ENCODE peak calls at places on chromosomes 4 and X, in four cellular contexts. M, G, A and K are unnamed samples.

GRCh38 chrX:65607070-65607742 is 60.2 kb upstream of the MSN start:
- DNase-seq in G (no peak), M (no peak), A (no peak), K (no peak)

GRCh38 chr4:25313194-25313895 is 771 bp downstream of the ZCCHC4 start:
- DNase-seq in A (no peak), M (no peak), G (peak; percentile 25), K (no peak)

GRCh38 chr4:140367738-140368137 is 5.7 kb upstream of the SCOC start:
- DNase-seq in A (no peak), G (no peak), M (no peak), K (no peak)

GRCh38 chr4:177287298-177287697 is 22.4 kb upstream of the NEIL3 start:
- DNase-seq in A (no peak), G (no peak), M (no peak), K (no peak)

GRCh38 chr4:68249434-68249833 is 3.9 kb upstream of the TMPRSS11B start:
- DNase-seq in A (no peak), G (no peak), M (no peak), K (no peak)

GRCh38 chr4:82491251-82491960 is 61.0 kb downstream of the ENOPH1 start:
- DNase-seq in A (no peak), G (no peak), M (no peak), K (no peak)

GRCh38 chr4:69830529-69831269 is 29.2 kb downstream of the SULT1E1 start:
- DNase-seq in M (no peak), A (no peak), G (peak; percentile 81), K (no peak)

GRCh38 chrX:154595559-154595958 is 10.6 kb downstream of the CTAG1A start:
- DNase-seq in A (no peak), G (no peak), M (no peak), K (no peak)

GRCh38 chr4:76897522-76898384 is at the start of gene SOWAHB:
- DNase-seq in M (no peak), A (no peak), G (peak; percentile 40), K (peak; percentile 41)

GRCh38 chr4:42412251-42412650 is 15.0 kb downstream of the SHISA3 start:
- DNase-seq in A (no peak), G (no peak), M (no peak), K (no peak)

GRCh38 chrX:48835524-48836329 is at the start of gene PCSK1N:
- DNase-seq in G (peak; percentile 88), M (no peak), A (no peak), K (no peak)

GRCh38 chr4:119244832-119245231 is 32.3 kb downstream of the USP53 start:
- DNase-seq in G (no peak), A (no peak), M (no peak), K (no peak)

GRCh38 chrX:53128097-53128749 is 34.3 kb downstream of the KANTR start:
- DNase-seq in A (no peak), G (no peak), M (no peak), K (no peak)

GRCh38 chr4:18110099-18110498 is 88.5 kb upstream of the LCORL start:
- DNase-seq in M (no peak), A (no peak), G (peak; percentile 2), K (no peak)

GRCh38 chr4:101205878-101206277 is 141.4 kb downstream of the PPP3CA start:
- DNase-seq in A (peak; percentile 3), M (no peak), G (no peak), K (no peak)

GRCh38 chrX:109270580-109271484 is 211.1 kb downstream of the GUCY2F start:
- DNase-seq in G (no peak), A (peak; percentile 97), M (no peak), K (no peak)

GRCh38 chrX:109264878-109265277 is 217.0 kb downstream of the GUCY2F start:
- DNase-seq in M (no peak), A (no peak), G (no peak), K (no peak)

GRCh38 chrX:109266034-109266433 is 215.9 kb downstream of the GUCY2F start:
- DNase-seq in A (no peak), G (no peak), M (no peak), K (no peak)

GRCh38 chrX:109268340-109268739 is 213.5 kb downstream of the GUCY2F start:
- DNase-seq in M (no peak), A (no peak), G (no peak), K (no peak)
- TF ChIP-seq HDAC6 in M (no peak), A (no peak), G (no peak), K (no peak)

DNA sequence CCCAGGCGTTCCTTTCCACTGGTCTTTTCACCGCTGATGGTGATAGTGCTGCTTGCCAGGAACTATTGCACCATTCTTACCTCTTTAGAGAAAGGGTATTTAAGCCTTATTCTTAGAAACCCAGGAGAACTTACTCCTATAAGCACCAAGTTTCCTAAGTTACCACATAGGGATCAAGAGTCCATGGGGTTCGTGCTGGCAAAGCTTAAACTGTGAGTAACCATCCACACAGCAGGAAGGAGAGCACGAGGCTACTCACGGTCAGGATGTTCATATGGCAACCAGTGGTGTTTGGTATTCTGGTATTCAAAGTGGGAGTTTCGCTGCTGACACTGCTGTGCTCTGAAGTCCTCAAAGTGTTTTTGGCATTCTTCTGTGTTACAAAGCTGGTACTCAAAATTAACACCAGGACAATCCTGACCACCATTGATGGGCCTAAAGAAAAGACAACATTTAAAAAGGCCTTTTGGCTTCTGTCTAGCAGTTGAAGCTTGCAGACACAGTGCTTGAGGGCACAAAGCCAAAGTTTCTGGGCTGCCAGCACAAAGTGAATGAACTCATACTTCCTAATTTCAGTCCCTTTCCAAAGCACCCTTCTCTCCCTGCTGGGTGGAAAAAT is 256.9 kb downstream of the ADAMTS3 start:
- DNase-seq in G (peak; percentile 1), M (no peak), A (no peak), K (no peak)
- TF ChIP-seq HDAC6 in G (no peak), M (no peak), A (no peak), K (no peak)

GRCh38 chr4:112173593-112174559 is 28.6 kb downstream of the FAM241A start:
- DNase-seq in M (no peak), A (no peak), G (no peak), K (no peak)
- TF ChIP-seq HDAC6 in M (no peak), A (no peak), G (no peak), K (no peak)

GRCh38 chr4:185840953-185841352 is 29.0 kb upstream of the SORBS2 start:
- DNase-seq in G (no peak), M (no peak), A (no peak), K (no peak)

GRCh38 chr4:185839770-185840169 is 27.8 kb upstream of the SORBS2 start:
- DNase-seq in M (no peak), A (no peak), G (no peak), K (no peak)

GRCh38 chr4:185841451-185841850 is 29.5 kb upstream of the SORBS2 start:
- DNase-seq in M (no peak), G (no peak), A (no peak), K (no peak)

GRCh38 chr4:185839204-185839712 is 27.3 kb upstream of the SORBS2 start:
- DNase-seq in G (no peak), A (no peak), M (no peak), K (peak; percentile 70)

DNA sequence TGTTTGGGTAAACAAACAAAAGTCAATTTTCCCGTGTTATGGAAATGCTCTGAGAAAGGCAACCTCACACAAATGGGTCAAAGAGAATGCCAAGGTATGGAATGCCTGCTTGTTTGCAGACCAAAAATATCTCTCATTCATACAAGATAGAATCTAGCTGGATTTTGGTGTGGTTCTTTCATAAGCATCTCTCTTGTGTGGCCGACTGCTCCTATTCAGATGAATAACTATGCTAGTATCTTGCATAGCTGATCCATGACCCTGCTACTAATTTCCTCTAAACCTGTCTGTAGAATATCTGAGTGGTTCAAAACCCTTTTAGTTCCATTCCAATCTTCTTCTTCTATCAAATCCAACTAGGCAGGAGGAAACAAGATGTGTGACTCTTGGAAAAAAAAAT is 28.2 kb upstream of the SORBS2 start:
- DNase-seq in A (no peak), M (no peak), G (no peak), K (no peak)
- TF ChIP-seq HDAC6 in A (no peak), M (no peak), G (no peak), K (no peak)

DNA sequence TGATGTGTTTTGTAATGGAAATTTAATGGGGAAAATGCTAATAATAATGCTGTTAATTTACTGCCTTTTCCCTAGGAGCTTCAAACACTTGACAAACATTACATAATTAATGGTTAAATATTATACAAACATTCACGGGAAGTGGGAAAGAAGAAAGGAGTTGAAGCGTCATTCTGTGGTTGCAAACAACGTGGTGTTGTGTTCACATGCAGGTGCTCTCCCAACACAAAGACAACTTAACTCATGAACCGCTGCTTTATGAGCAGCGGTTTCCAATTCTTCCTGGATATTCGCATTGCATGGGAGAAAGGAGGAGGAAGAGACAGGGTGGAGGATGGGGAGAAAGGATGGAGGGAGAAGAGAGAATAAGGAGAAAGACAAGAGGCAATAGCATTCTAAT is 236.7 kb upstream of the VCX start:
- DNase-seq in G (no peak), M (no peak), A (no peak), K (no peak)
- TF ChIP-seq HDAC6 in G (no peak), M (no peak), A (no peak), K (no peak)

DNA sequence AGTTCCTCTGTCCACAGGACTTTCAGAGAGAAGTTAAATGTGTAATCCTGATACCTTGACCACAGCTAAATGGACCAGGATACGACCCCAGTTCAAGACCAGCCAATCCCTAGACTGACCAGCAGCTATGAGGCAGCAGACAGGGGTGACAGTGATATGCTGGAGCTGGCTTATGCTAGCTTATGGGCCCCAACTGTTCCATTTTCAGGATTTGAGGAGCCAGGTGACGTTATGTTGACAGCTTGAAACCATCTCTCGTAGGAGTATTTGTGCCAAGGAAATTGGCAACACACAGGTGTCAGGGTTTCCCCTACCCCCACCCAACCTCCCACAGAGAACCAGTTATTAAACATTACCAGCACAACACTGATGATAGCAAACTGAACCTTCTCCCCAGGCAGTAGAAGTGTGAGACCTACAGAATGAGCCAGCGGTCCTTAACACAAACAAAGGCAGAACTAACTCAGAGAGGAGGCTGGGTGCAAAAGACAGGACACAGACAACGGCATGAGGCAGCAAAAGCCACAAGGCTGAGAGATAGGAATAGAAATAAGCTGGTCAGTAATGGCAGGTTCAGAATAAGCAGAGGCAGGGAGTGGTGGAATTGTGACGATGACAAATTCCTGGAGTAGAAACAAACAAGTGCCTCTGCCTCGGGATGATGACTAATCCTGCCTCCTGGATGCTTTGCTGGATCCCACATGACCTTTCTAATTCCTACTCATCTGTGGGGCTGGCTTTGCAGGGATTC is 85.6 kb upstream of the CPEB2 start:
- DNase-seq in A (peak; percentile 12), G (peak; percentile 23), M (no peak), K (no peak)
- TF ChIP-seq HDAC6 in A (no peak), G (no peak), M (no peak), K (no peak)

DNA sequence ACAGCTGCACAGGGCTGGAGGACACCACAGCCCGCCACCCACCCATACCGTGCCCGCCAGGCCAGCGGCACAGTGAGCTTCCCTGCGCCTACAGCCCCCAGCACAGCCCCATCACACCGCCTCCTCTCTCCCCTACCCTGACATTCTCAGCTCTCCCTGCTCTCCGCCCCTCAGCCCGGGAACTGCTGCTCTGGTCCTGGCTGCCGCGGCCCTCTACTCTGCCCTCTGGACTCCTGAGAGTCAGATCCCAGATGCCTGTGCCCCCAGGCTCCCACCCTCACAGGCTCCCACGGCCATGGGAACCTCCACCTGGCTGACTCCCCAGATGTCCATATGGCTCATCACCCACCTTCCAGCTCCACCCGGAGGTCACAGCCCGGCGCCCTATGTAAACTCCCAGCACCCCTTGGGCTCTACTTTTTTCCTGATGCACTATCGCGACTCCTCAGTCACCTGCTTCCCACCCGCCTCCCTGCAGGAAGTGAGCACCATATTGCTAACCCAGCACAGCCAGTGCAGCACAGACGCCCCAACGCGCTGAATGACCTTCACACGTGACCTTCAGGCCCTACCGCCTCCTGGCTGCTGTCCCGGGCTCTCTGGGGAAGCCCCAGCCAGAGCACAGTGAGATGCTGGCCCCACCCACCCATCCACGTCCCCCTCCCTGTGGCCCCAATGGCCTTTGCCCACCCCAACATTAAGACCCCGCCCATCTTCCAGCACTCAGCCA is 23.0 kb downstream of the FAM53A start:
- DNase-seq in M (no peak), A (no peak), G (no peak), K (no peak)
- TF ChIP-seq HDAC6 in M (no peak), A (no peak), G (no peak), K (no peak)